ENCODE peak calls at places on chromosomes 16 and 17, in seven cellular contexts. F is neuronal stem cell, G is H9, V is H1, X is mesenchymal stem cell, N is IMR-90, Y is trophoblast cell. E is an unnamed sample.

GRCh38 chr17:82269138-82269881 is 4.2 kb downstream of the CSNK1D start:
- DNase-seq in F (no peak), G (no peak), V (no peak), Y (no peak), X (no peak), N (no peak), E (no peak)

GRCh38 chr17:81399481-81400153 is 4.4 kb downstream of the BAHCC1 start:
- DNase-seq in X (peak; percentile 59), G (no peak), N (no peak), V (no peak), Y (no peak), F (no peak), E (no peak)

GRCh38 chr17:2990396-2990795 is 73.0 kb downstream of the OR1D5 start:
- DNase-seq in X (no peak), V (no peak), N (no peak), Y (no peak), F (no peak), G (peak; percentile 13), E (no peak)

GRCh38 chr17:68053237-68054030 is 17.9 kb downstream of the KPNA2 start:
- DNase-seq in N (peak; percentile 84), Y (no peak), X (peak; percentile 62), G (no peak), V (no peak), F (no peak), E (no peak)

GRCh38 chr17:81902023-81902652 is at the start of gene NPB:
- DNase-seq in V (peak; percentile 75), X (peak; percentile 12), G (no peak), F (no peak), N (no peak), Y (no peak), E (peak; percentile 46)

GRCh38 chr16:11743308-11744074 is 834 bp upstream of the TXNDC11 start:
- DNase-seq in F (no peak), G (no peak), Y (peak; percentile 82), V (no peak), N (peak; percentile 49), X (peak; percentile 89), E (no peak)

GRCh38 chr16:30697264-30698138 is 1.5 kb upstream of the SRCAP start:
- DNase-seq in V (no peak), F (no peak), X (no peak), G (no peak), Y (no peak), N (peak; percentile 94), E (no peak)

GRCh38 chr17:80529104-80529903 is 15.3 kb upstream of the RPTOR start:
- DNase-seq in X (no peak), F (no peak), N (no peak), G (no peak), Y (peak; percentile 73), V (no peak), E (no peak)

GRCh38 chr16:85360323-85361277 is 248.3 kb upstream of the CIBAR2 start:
- DNase-seq in V (no peak), X (peak; percentile 50), G (no peak), Y (no peak), N (no peak), F (no peak), E (no peak)

GRCh38 chr16:86751081-86752030 is 173.0 kb downstream of the FOXL1 start:
- DNase-seq in F (no peak), N (peak; percentile 87), G (no peak), V (no peak), X (peak; percentile 81), Y (no peak), E (no peak)

GRCh38 chr17:83122834-83123233 is 43.4 kb downstream of the METRNL start:
- DNase-seq in X (no peak), N (no peak), Y (no peak), F (no peak), V (no peak), G (peak; percentile 36), E (no peak)

GRCh38 chr16:1465567-1465915 is 9.3 kb downstream of the CLCN7 start:
- DNase-seq in Y (no peak), N (no peak), F (no peak), V (peak; percentile 32), G (no peak), X (no peak), E (no peak)

GRCh38 chr16:1464894-1465566 is 9.8 kb downstream of the CLCN7 start:
- DNase-seq in F (no peak), V (no peak), G (no peak), Y (no peak), X (no peak), N (no peak), E (no peak)

GRCh38 chr16:1466968-1467521 is 7.8 kb downstream of the CLCN7 start:
- DNase-seq in V (peak; percentile 37), Y (no peak), G (no peak), F (no peak), N (peak; percentile 4), X (no peak), E (no peak)

GRCh38 chr16:1464196-1464893 is 10.5 kb downstream of the CLCN7 start:
- DNase-seq in X (no peak), F (no peak), G (no peak), N (no peak), V (peak; percentile 30), Y (no peak), E (no peak)

GRCh38 chr16:1466054-1466453 is 8.8 kb downstream of the CLCN7 start:
- DNase-seq in V (peak; percentile 35), Y (no peak), X (no peak), F (no peak), N (no peak), G (no peak), E (no peak)
- H3K79me1 ChIP-seq in V (peaks cover 21% of the 10 kb centered on the region), Y (no peaks in the 10 kb centered on the region), X (peaks cover 58% of the 10 kb centered on the region), F (peaks cover 24% of the 10 kb centered on the region), N (peaks cover 23% of the 10 kb centered on the region), G (peaks cover 4% of the 10 kb centered on the region), E (peaks cover 9% of the 10 kb centered on the region)

GRCh38 chr17:76447931-76448652 is 4.9 kb downstream of the UBE2O start:
- DNase-seq in F (no peak), N (peak; percentile 41), G (no peak), X (peak; percentile 43), Y (no peak), V (no peak), E (no peak)

GRCh38 chr17:76446449-76447231 is 6.3 kb downstream of the UBE2O start:
- DNase-seq in X (peak; percentile 97), N (peak; percentile 92), G (peak; percentile 56), V (no peak), F (no peak), Y (peak; percentile 82), E (peak; percentile 86)

GRCh38 chr17:76444518-76445311 is 8.2 kb downstream of the UBE2O start:
- DNase-seq in F (no peak), X (peak; percentile 49), N (peak; percentile 55), V (no peak), G (peak; percentile 61), Y (no peak), E (peak; percentile 82)

GRCh38 chr17:76442341-76443338 is 10.3 kb downstream of the UBE2O start:
- DNase-seq in X (peak; percentile 67), N (peak; percentile 66), Y (no peak), G (no peak), F (no peak), V (no peak), E (no peak)

GRCh38 chr17:76445697-76446448 is 7.1 kb downstream of the UBE2O start:
- DNase-seq in N (no peak), G (no peak), F (no peak), Y (no peak), X (peak; percentile 34), V (no peak), E (peak; percentile 47)
- H3K79me1 ChIP-seq in N (peaks cover 35% of the 10 kb centered on the region), G (peaks cover 4% of the 10 kb centered on the region), F (peaks cover 6% of the 10 kb centered on the region), Y (no peaks in the 10 kb centered on the region), X (peaks cover 29% of the 10 kb centered on the region), V (peaks cover 12% of the 10 kb centered on the region), E (peaks cover 26% of the 10 kb centered on the region)

GRCh38 chr17:40098846-40099626 is 1.4 kb downstream of the NR1D1 start:
- DNase-seq in V (peak; percentile 97), Y (peak; percentile 97), F (peak; percentile 84), X (peak; percentile 99), N (peak; percentile 98), G (peak; percentile 97), E (peak; percentile 99)
- H3K79me1 ChIP-seq in V (peaks cover 4% of the 10 kb centered on the region), Y (peaks cover 11% of the 10 kb centered on the region), F (no peaks in the 10 kb centered on the region), X (peaks cover 16% of the 10 kb centered on the region), N (peaks cover 24% of the 10 kb centered on the region), G (no peaks in the 10 kb centered on the region), E (no peaks in the 10 kb centered on the region)

DNA sequence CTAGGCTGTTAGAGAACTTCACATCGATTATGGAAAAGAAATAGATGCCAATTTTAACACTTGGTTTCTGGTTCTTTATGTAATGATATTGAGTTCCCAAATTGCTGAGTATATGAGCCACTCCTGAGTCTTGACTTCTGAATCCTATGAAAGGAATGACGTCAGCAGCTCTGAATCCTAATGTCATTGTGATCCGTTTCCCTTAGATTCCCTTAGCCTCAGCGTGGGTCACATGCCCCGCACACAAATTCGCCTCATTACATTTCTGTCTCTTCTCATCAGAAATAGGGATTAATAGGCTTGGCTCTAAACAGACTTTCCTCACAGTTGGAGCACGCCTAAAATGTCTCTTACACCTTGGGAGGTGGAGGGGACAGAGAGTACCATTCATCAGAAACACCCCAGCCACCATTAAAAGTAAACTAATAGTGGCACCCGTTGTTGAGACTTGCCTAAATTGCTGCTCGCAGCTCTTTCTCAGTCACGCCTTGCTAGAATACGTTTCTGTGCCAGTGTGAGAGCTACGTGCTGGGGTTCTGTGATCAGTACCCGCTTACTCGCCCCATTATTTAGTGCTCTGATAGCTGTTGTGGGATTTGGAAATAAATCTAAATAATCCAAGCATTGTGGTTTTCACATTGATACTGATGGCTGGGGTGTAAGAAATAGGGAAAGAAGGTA is 7.1 kb downstream of the MRM3 start:
- DNase-seq in G (no peak), V (no peak), N (peak; percentile 65), X (no peak), Y (no peak), F (no peak), E (no peak)
- H3K79me1 ChIP-seq in G (no peaks in the 10 kb centered on the region), V (no peaks in the 10 kb centered on the region), N (peaks cover 24% of the 10 kb centered on the region), X (peaks cover 18% of the 10 kb centered on the region), Y (no peaks in the 10 kb centered on the region), F (no peaks in the 10 kb centered on the region), E (peaks cover 8% of the 10 kb centered on the region)

GRCh38 chr17:78267257-78268073 is 36.0 kb downstream of the TMEM235 start:
- DNase-seq in N (no peak), G (peak; percentile 40), F (no peak), V (peak; percentile 54), X (no peak), Y (no peak), E (no peak)
- H3K79me1 ChIP-seq in N (no peaks in the 10 kb centered on the region), G (no peaks in the 10 kb centered on the region), F (peaks cover 2% of the 10 kb centered on the region), V (no peaks in the 10 kb centered on the region), X (no peaks in the 10 kb centered on the region), Y (peaks cover 24% of the 10 kb centered on the region), E (no peaks in the 10 kb centered on the region)

GRCh38 chr17:79326814-79327213 is 252.2 kb downstream of the ENGASE start:
- DNase-seq in Y (no peak), X (no peak), G (no peak), N (no peak), F (no peak), V (no peak), E (no peak)
- H3K79me1 ChIP-seq in Y (no peaks in the 10 kb centered on the region), X (no peaks in the 10 kb centered on the region), G (no peaks in the 10 kb centered on the region), N (no peaks in the 10 kb centered on the region), F (no peaks in the 10 kb centered on the region), V (no peaks in the 10 kb centered on the region), E (no peaks in the 10 kb centered on the region)

GRCh38 chr17:74695629-74696028 is 17.1 kb downstream of the CD300LF start:
- DNase-seq in Y (no peak), G (no peak), F (no peak), X (no peak), N (no peak), V (no peak), E (no peak)
- H3K79me1 ChIP-seq in Y (no peaks in the 10 kb centered on the region), G (no peaks in the 10 kb centered on the region), F (no peaks in the 10 kb centered on the region), X (no peaks in the 10 kb centered on the region), N (no peaks in the 10 kb centered on the region), V (no peaks in the 10 kb centered on the region), E (no peaks in the 10 kb centered on the region)

E was measured in mesendoderm.